ENCODE peak calls at places on chromosomes 6 and 20, in five cellular contexts. V is keratinocyte, U is omental fat pad, W is thyroid gland, X is RWPE1. K is an unnamed sample.

GRCh38 chr6:7769702-7770101 is 43.8 kb downstream of the BMP6 start:
- DNase-seq in V (no peak), U (no peak), W (no peak), X (peak), K (no peak)

GRCh38 chr6:143038845-143039244 is 21.8 kb upstream of the AIG1 start:
- DNase-seq in V (no peak), U (no peak), W (no peak), X (no peak), K (no peak)

GRCh38 chr6:44269921-44270525 is at the start of gene TMEM151B:
- DNase-seq in V (no peak), U (no peak), W (no peak), X (no peak), K (no peak)

GRCh38 chr6:166005846-166006592 is 161.6 kb downstream of the TBXT start:
- DNase-seq in V (no peak), U (no peak), W (peak), X (peak), K (no peak)

GRCh38 chr6:84467296-84467695 is 239.9 kb upstream of the CEP162 start:
- DNase-seq in V (no peak), U (no peak), W (no peak), X (peak), K (no peak)

GRCh38 chr20:50229156-50229605 is 38.6 kb downstream of the CEBPB start:
- DNase-seq in V (no peak), U (no peak), W (no peak), X (no peak), K (no peak)

GRCh38 chr6:163620670-163621330 is 206.3 kb downstream of the QKI start:
- DNase-seq in V (no peak), U (no peak), W (no peak), X (no peak), K (no peak)

GRCh38 chr6:33600761-33601160 is 20.4 kb upstream of the ITPR3 start:
- DNase-seq in V (no peak), U (no peak), W (no peak), X (no peak), K (no peak)

GRCh38 chr20:30912006-30912660 is 345.3 kb upstream of the DEFB115 start:
- DNase-seq in V (no peak), U (no peak), W (no peak), X (no peak), K (no peak)

GRCh38 chr6:150756170-150756569 is 109.3 kb upstream of the MTHFD1L start:
- DNase-seq in V (no peak), U (no peak), W (no peak), X (no peak), K (no peak)

GRCh38 chr6:155527443-155527842 is 71.8 kb upstream of the NOX3 start:
- DNase-seq in V (no peak), U (no peak), W (no peak), X (no peak), K (no peak)

GRCh38 chr6:35086282-35086632 is 54.9 kb downstream of the TCP11 start:
- DNase-seq in V (no peak), U (no peak), W (no peak), X (no peak), K (no peak)

GRCh38 chr6:193773-194310 is 98.4 kb upstream of the DUSP22 start:
- DNase-seq in V (no peak), U (no peak), W (no peak), X (no peak), K (no peak)

GRCh38 chr6:117840541-117840983 is 66.5 kb upstream of the SLC35F1 start:
- DNase-seq in V (peak), U (no peak), W (no peak), X (peak), K (no peak)

GRCh38 chr6:137715589-137716045 is 151.4 kb upstream of the TNFAIP3 start:
- DNase-seq in V (no peak), U (no peak), W (no peak), X (no peak), K (no peak)

GRCh38 chr20:46275091-46275490 is 33.2 kb downstream of the CDH22 start:
- DNase-seq in V (no peak), U (no peak), W (no peak), X (no peak), K (no peak)

GRCh38 chr20:44431502-44432234 is 44.0 kb upstream of the TTPAL start:
- DNase-seq in V (no peak), U (no peak), W (no peak), X (no peak), K (no peak)
- TF ChIP-seq CTCF in V (no peak), U (no peak), W (no peak), X (no peak), K (no peak)

GRCh38 chr6:36130672-36131516 is 581 bp downstream of the MAPK13 start:
- DNase-seq in V (no peak), U (no peak), W (peak), X (peak), K (no peak)
- TF ChIP-seq CTCF in V (no peak), U (no peak), W (no peak), X (no peak), K (no peak)

GRCh38 chr6:45724027-45724426 is 291.6 kb downstream of the CLIC5 start:
- DNase-seq in V (no peak), U (no peak), W (no peak), X (no peak), K (no peak)

GRCh38 chr6:45722876-45723275 is 292.8 kb downstream of the CLIC5 start:
- DNase-seq in V (peak), U (no peak), W (peak), X (peak), K (no peak)

GRCh38 chr6:45718901-45719300 is 296.8 kb downstream of the CLIC5 start:
- DNase-seq in V (no peak), U (no peak), W (no peak), X (no peak), K (no peak)

GRCh38 chr6:45724511-45724910 is 291.1 kb downstream of the CLIC5 start:
- DNase-seq in V (peak), U (no peak), W (peak), X (peak), K (peak)

GRCh38 chr6:45721665-45722064 is 294.0 kb downstream of the CLIC5 start:
- DNase-seq in V (no peak), U (no peak), W (no peak), X (no peak), K (no peak)
- TF ChIP-seq CTCF in V (no peak), U (no peak), W (no peak), X (no peak), K (no peak)

DNA sequence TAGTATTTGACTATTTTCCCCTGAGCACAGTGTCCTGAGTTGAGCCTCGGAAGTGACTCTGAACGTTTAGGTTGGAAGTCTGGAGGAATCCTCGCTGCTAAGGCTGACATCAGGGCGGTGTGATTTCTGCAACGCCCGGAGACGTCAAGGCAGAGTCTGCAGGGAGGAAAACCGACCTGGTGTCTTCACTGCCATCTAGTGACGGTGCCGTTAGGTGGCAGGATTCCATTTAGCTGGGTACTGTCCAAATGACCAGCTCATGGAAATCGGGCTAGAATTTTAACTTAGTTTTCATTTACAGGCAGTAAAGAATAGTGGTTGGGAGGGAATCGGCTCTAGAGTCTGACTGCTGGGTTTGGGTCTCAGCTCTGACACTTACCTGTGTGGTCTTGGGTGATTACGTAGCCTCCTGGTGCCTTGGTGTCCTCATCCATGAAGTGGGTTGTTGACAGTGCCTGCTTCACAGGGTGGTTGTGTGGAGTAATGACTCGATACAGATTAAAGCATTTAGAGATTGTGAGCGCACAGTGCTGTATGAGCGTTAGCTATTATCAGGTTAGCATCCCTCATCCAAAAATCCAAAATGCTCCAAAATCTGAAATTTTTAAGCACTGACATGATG is 35.0 kb downstream of the FOXF2 start:
- DNase-seq in V (no peak), U (no peak), W (peak), X (peak), K (no peak)
- TF ChIP-seq CTCF in V (peak), U (no peak), W (no peak), X (peak), K (peak)

GRCh38 chr6:53527249-53527765 is 17.6 kb downstream of the GCLC start:
- DNase-seq in V (no peak), U (no peak), W (no peak), X (no peak), K (no peak)
- TF ChIP-seq CTCF in V (no peak), U (no peak), W (no peak), X (no peak), K (no peak)

GRCh38 chr6:85660181-85660611 is 17.5 kb upstream of the SYNCRIP start:
- DNase-seq in V (no peak), U (no peak), W (no peak), X (peak), K (peak)
- TF ChIP-seq CTCF in V (no peak), U (no peak), W (no peak), X (no peak), K (peak)

K was measured in BJ.